ENCODE peak calls at places on chromosomes 11 and 22, in nine cellular contexts. G, L, I, C, Y, S, U, O and Z are unnamed samples.

GRCh38 chr22:24361976-24362646 is 65.3 kb upstream of the ADORA2A start:
- DNase-seq in G (no peak), L (no peak), I (no peak), C (no peak), Y (no peak), S (no peak), U (no peak), O (no peak), Z (no peak)

GRCh38 chr11:58968251-58968711 is 29.0 kb downstream of the GLYATL1 start:
- DNase-seq in G (peak), L (no peak), I (no peak), C (no peak), Y (no peak), S (peak), U (peak), O (peak), Z (no peak)

GRCh38 chr22:44665115-44665514 is 36.9 kb upstream of the PRR5 start:
- DNase-seq in G (no peak), L (no peak), I (no peak), C (no peak), Y (no peak), S (peak), U (peak), O (no peak), Z (no peak)

GRCh38 chr11:12224537-12224893 is 114.1 kb downstream of the MICAL2 start:
- DNase-seq in G (peak), L (no peak), I (peak), C (peak), Y (peak), S (peak), U (no peak), O (peak), Z (no peak)

GRCh38 chr11:134370526-134371435 is 39.0 kb downstream of the GLB1L2 start:
- DNase-seq in G (no peak), L (no peak), I (no peak), C (no peak), Y (no peak), S (peak), U (no peak), O (no peak), Z (no peak)

GRCh38 chr11:67375320-67376021 is 2.1 kb upstream of the CLCF1 start:
- DNase-seq in G (no peak), L (peak), I (no peak), C (no peak), Y (no peak), S (peak), U (peak), O (no peak), Z (no peak)

GRCh38 chr11:9573775-9574555 is 495 bp downstream of the WEE1 start:
- DNase-seq in G (peak), L (no peak), I (peak), C (no peak), Y (peak), S (peak), U (peak), O (no peak), Z (no peak)

GRCh38 chr11:25755918-25756584 is 575.9 kb upstream of the ANO3 start:
- DNase-seq in G (no peak), L (no peak), I (no peak), C (no peak), Y (no peak), S (no peak), U (no peak), O (no peak), Z (no peak)

GRCh38 chr11:116500833-116501622 is 271.8 kb downstream of the BUD13 start:
- DNase-seq in G (no peak), L (no peak), I (no peak), C (no peak), Y (no peak), S (no peak), U (peak), O (no peak), Z (no peak)

GRCh38 chr22:25746012-25746373 is 4.0 kb downstream of the MYO18B start:
- DNase-seq in G (peak), L (no peak), I (no peak), C (peak), Y (no peak), S (peak), U (no peak), O (peak), Z (no peak)

GRCh38 chr22:42760806-42761565 is 40.3 kb upstream of the A4GALT start:
- DNase-seq in G (no peak), L (no peak), I (no peak), C (no peak), Y (no peak), S (peak), U (peak), O (no peak), Z (no peak)

GRCh38 chr11:112087212-112087611 is 539 bp downstream of the SDHD start:
- DNase-seq in G (no peak), L (no peak), I (no peak), C (no peak), Y (no peak), S (no peak), U (peak), O (no peak), Z (no peak)

GRCh38 chr11:18280438-18281046 is 14.5 kb downstream of the SAA1 start:
- DNase-seq in G (no peak), L (no peak), I (no peak), C (no peak), Y (no peak), S (no peak), U (no peak), O (no peak), Z (no peak)

GRCh38 chr22:26393929-26394328 is 35.1 kb upstream of the ASPHD2 start:
- DNase-seq in G (no peak), L (no peak), I (no peak), C (no peak), Y (no peak), S (no peak), U (no peak), O (no peak), Z (no peak)

GRCh38 chr22:43862074-43862881 is at the start of gene SULT4A1:
- DNase-seq in G (peak), L (no peak), I (peak), C (peak), Y (no peak), S (peak), U (peak), O (peak), Z (no peak)

GRCh38 chr11:118634435-118635236 is 27.2 kb downstream of the PHLDB1 start:
- DNase-seq in G (peak), L (no peak), I (peak), C (peak), Y (peak), S (peak), U (peak), O (peak), Z (no peak)
- TF ChIP-seq CTCF in G (peak), L (no peak), I (no peak), C (no peak), Y (peak), S (no peak), U (peak), O (peak), Z (no peak)

DNA sequence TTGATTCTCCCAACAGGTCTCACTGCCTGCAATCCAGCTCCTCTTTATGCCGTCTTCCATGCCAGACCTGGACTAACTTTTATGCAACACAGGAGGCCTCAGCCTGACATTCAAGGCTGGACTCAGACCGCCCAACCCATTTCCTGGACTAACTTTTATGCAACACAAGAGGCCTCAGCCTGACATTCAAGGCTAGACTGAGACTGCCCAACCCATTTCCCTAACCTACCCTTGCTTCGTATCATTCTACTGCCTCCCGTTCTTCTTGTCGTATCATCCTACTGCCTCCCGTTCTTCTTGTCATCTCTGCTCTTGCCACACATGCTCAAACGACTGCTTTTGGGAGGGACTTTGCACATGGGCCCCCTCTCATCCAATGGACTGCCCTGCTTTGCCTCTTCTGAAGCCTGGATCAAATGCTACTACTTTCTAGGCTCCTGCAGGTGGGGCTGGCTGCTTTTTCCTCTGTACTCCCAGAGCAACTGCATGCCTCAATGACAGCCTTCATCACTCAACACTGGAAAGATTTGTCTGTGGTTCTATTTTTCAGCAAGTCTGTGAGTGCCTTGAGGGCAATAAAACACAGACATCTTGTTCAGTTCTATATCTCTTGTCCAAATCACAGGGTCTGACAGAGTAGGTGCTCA is 7.8 kb downstream of the TBC1D10A start:
- DNase-seq in G (no peak), L (no peak), I (no peak), C (peak), Y (no peak), S (no peak), U (peak), O (no peak), Z (no peak)
- TF ChIP-seq CTCF in G (no peak), L (no peak), I (no peak), C (no peak), Y (no peak), S (no peak), U (no peak), O (no peak), Z (no peak)

GRCh38 chr11:2256293-2256913 is 14.0 kb downstream of the ASCL2 start:
- DNase-seq in G (no peak), L (no peak), I (no peak), C (no peak), Y (no peak), S (peak), U (no peak), O (peak), Z (no peak)
- TF ChIP-seq CTCF in G (no peak), L (no peak), I (no peak), C (no peak), Y (no peak), S (no peak), U (no peak), O (no peak), Z (no peak)

GRCh38 chr11:115166826-115167225 is 337.4 kb downstream of the CADM1 start:
- DNase-seq in G (no peak), L (no peak), I (no peak), C (peak), Y (no peak), S (no peak), U (no peak), O (peak), Z (no peak)

GRCh38 chr11:115168229-115168671 is 336.0 kb downstream of the CADM1 start:
- DNase-seq in G (no peak), L (no peak), I (no peak), C (peak), Y (peak), S (no peak), U (no peak), O (no peak), Z (no peak)

GRCh38 chr11:115168686-115169085 is 335.5 kb downstream of the CADM1 start:
- DNase-seq in G (no peak), L (no peak), I (no peak), C (no peak), Y (no peak), S (no peak), U (no peak), O (no peak), Z (no peak)

GRCh38 chr11:115173136-115173535 is 331.1 kb downstream of the CADM1 start:
- DNase-seq in G (no peak), L (no peak), I (no peak), C (no peak), Y (no peak), S (no peak), U (no peak), O (no peak), Z (no peak)

DNA sequence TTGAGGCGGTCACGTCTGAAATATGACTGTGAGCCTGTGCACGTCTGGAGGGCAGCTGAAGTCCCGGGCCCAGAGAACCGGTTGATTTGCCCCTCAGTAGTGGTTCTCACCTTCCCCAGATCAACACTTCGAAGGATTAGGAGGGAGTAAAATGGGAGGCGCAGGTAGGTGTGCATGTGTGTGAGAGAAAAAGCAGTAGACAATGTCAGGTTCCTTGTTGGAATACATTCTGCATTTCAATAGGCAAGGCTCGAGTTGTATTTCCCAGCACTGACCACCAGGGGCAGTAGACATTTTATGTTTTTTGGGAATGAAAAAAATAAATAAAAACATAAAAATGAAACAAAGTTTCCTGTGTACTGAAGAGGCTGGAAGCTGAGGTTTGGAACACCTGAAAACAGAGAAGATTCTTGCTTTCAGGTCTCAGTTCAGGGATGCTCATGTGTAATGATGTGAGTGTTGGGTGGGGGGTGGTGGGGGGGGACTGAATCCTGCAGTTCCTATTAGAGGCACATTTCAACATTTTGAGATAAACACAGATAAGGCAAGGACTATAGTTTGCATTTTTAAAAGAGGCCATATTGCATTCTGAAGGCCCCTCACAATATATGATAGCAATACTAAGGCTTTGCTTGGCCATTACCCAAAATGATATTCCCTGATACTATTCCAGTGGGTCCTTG is 333.9 kb downstream of the CADM1 start:
- DNase-seq in G (peak), L (peak), I (no peak), C (no peak), Y (no peak), S (no peak), U (peak), O (no peak), Z (no peak)
- TF ChIP-seq CTCF in G (peak), L (peak), I (no peak), C (peak), Y (peak), S (peak), U (peak), O (peak), Z (no peak)

GRCh38 chr11:4654635-4655335 is 11.0 kb downstream of the OR51E1 start:
- DNase-seq in G (no peak), L (no peak), I (no peak), C (no peak), Y (no peak), S (no peak), U (no peak), O (no peak), Z (no peak)
- TF ChIP-seq CTCF in G (no peak), L (no peak), I (no peak), C (no peak), Y (no peak), S (no peak), U (no peak), O (no peak), Z (no peak)

DNA sequence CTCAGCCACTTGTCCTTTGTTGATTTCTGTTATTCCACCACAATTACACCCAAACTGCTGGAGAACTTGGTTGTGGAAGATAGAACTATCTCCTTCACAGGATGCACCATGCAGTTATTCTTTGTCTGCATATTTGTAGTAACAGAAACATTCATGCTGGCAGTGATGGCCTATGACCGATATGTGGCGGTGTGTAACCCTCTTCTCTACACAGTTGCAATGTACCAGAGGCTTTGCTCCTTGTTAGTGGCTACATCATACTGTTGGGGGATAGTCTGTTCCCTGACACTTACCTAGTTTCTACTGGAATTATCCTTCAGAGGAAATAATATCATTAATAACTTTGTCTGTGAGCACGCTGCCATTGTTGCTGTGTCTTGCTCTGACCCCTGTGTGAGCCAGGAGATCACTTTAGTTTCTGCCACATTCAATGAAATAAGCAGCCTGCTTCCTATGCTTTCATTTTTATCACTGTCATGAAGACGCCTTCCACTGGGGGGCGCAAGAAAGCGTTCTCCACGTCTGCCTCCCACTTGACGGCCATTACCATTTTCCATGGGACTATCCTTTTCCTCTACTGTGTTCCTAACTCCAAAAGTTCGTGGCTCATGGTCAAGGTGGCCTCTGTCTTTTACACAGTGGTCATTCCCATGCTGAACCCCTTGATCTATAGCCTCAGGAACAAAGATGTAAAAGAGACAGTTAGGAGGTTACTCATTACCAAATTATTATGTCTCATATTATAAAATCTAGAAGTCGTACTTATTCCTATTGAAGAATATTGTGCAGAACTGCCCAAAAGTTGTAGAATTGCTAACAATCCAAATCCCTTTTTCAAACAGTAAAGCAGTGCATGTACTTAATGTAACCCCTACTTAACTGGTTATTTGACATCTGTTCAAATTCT is 53.2 kb downstream of the OR4C6 start:
- DNase-seq in G (no peak), L (peak), I (no peak), C (no peak), Y (no peak), S (no peak), U (no peak), O (no peak), Z (no peak)
- TF ChIP-seq CTCF in G (no peak), L (no peak), I (no peak), C (no peak), Y (no peak), S (no peak), U (peak), O (no peak), Z (no peak)

GRCh38 chr22:22684605-22685561 is 40.5 kb downstream of the GGTLC2 start:
- DNase-seq in G (peak), L (peak), I (peak), C (peak), Y (no peak), S (no peak), U (peak), O (no peak), Z (no peak)
- TF ChIP-seq CTCF in G (peak), L (peak), I (no peak), C (no peak), Y (no peak), S (peak), U (peak), O (peak), Z (no peak)

GRCh38 chr11:1782831-1783724 is 19.4 kb upstream of the CTSD start:
- DNase-seq in G (peak), L (peak), I (no peak), C (peak), Y (no peak), S (peak), U (no peak), O (no peak), Z (no peak)
- TF ChIP-seq CTCF in G (no peak), L (no peak), I (no peak), C (no peak), Y (no peak), S (no peak), U (no peak), O (no peak), Z (no peak)

GRCh38 chr11:68506908-68507307 is 46.4 kb downstream of the PPP6R3 start:
- DNase-seq in G (no peak), L (peak), I (no peak), C (no peak), Y (no peak), S (peak), U (no peak), O (no peak), Z (no peak)
- TF ChIP-seq CTCF in G (peak), L (no peak), I (no peak), C (no peak), Y (no peak), S (no peak), U (no peak), O (peak), Z (no peak)

GRCh38 chr11:29333993-29334780 is 682.6 kb downstream of the KCNA4 start:
- DNase-seq in G (peak), L (peak), I (no peak), C (peak), Y (no peak), S (no peak), U (peak), O (peak), Z (no peak)
- TF ChIP-seq CTCF in G (peak), L (peak), I (no peak), C (peak), Y (peak), S (peak), U (peak), O (peak), Z (no peak)